ENCODE peak calls at places on chromosomes 12 and 14, in eight cellular contexts. One of them, this sample, is unnamed.

GRCh38 chr14:44339256-44339655 is 167.8 kb downstream of the FSCB start:
- DNase-seq in neural progenitor cell: no peak
- DNase-seq in colonic mucosa: no peak
- DNase-seq in AG04450: no peak
- DNase-seq in endodermal cell: no peak
- DNase-seq in esophagus squamous epithelium: no peak
- DNase-seq in endothelial cell of umbilical vein: no peak
- DNase-seq in BJ: no peak
- DNase-seq in this sample: peak; percentile 60

GRCh38 chr12:14884458-14884878 is 1.2 kb downstream of the MGP start:
- DNase-seq in BJ: peak; percentile 54
- DNase-seq in endodermal cell: no peak
- DNase-seq in endothelial cell of umbilical vein: peak; percentile 84
- DNase-seq in esophagus squamous epithelium: peak; percentile 9
- DNase-seq in colonic mucosa: peak; percentile 70
- DNase-seq in AG04450: peak; percentile 36
- DNase-seq in neural progenitor cell: no peak
- DNase-seq in this sample: peak; percentile 65

GRCh38 chr12:28998662-28999120 is 150.4 kb upstream of the FAR2 start:
- DNase-seq in endothelial cell of umbilical vein: peak; percentile 56
- DNase-seq in BJ: peak; percentile 3
- DNase-seq in AG04450: peak; percentile 1
- DNase-seq in neural progenitor cell: peak; percentile 10
- DNase-seq in colonic mucosa: no peak
- DNase-seq in esophagus squamous epithelium: no peak
- DNase-seq in endodermal cell: peak; percentile 67
- DNase-seq in this sample: peak; percentile 50

GRCh38 chr14:51333901-51334432 is 93.9 kb downstream of the TMX1 start:
- DNase-seq in endothelial cell of umbilical vein: no peak
- DNase-seq in colonic mucosa: no peak
- DNase-seq in BJ: no peak
- DNase-seq in neural progenitor cell: no peak
- DNase-seq in AG04450: no peak
- DNase-seq in esophagus squamous epithelium: no peak
- DNase-seq in endodermal cell: no peak
- DNase-seq in this sample: peak; percentile 96

GRCh38 chr14:64444984-64445845 is 20.1 kb upstream of the AKAP5 start:
- DNase-seq in endothelial cell of umbilical vein: peak; percentile 84
- DNase-seq in neural progenitor cell: no peak
- DNase-seq in colonic mucosa: no peak
- DNase-seq in esophagus squamous epithelium: no peak
- DNase-seq in BJ: no peak
- DNase-seq in AG04450: peak; percentile 42
- DNase-seq in endodermal cell: no peak
- DNase-seq in this sample: peak; percentile 36

GRCh38 chr14:75457648-75458165 is 29.9 kb downstream of the JDP2 start:
- DNase-seq in esophagus squamous epithelium: no peak
- DNase-seq in AG04450: no peak
- DNase-seq in neural progenitor cell: no peak
- DNase-seq in endodermal cell: peak; percentile 49
- DNase-seq in colonic mucosa: no peak
- DNase-seq in endothelial cell of umbilical vein: no peak
- DNase-seq in BJ: no peak
- DNase-seq in this sample: no peak

GRCh38 chr12:26789731-26790644 is 43.0 kb downstream of the ITPR2 start:
- DNase-seq in BJ: peak; percentile 24
- DNase-seq in AG04450: no peak
- DNase-seq in endodermal cell: no peak
- DNase-seq in colonic mucosa: peak; percentile 40
- DNase-seq in esophagus squamous epithelium: no peak
- DNase-seq in neural progenitor cell: no peak
- DNase-seq in endothelial cell of umbilical vein: no peak
- DNase-seq in this sample: peak; percentile 80

GRCh38 chr14:33539918-33540357 is 410.9 kb downstream of the EGLN3 start:
- DNase-seq in esophagus squamous epithelium: no peak
- DNase-seq in endothelial cell of umbilical vein: peak; percentile 76
- DNase-seq in endodermal cell: no peak
- DNase-seq in BJ: no peak
- DNase-seq in neural progenitor cell: no peak
- DNase-seq in AG04450: no peak
- DNase-seq in colonic mucosa: no peak
- DNase-seq in this sample: no peak

GRCh38 chr12:14570231-14570630 is 2.5 kb upstream of the PLBD1 start:
- DNase-seq in neural progenitor cell: no peak
- DNase-seq in esophagus squamous epithelium: no peak
- DNase-seq in endothelial cell of umbilical vein: no peak
- DNase-seq in AG04450: no peak
- DNase-seq in endodermal cell: no peak
- DNase-seq in BJ: no peak
- DNase-seq in colonic mucosa: no peak
- DNase-seq in this sample: no peak

GRCh38 chr12:117571321-117571720 is 209.9 kb upstream of the NOS1 start:
- DNase-seq in colonic mucosa: no peak
- DNase-seq in neural progenitor cell: no peak
- DNase-seq in AG04450: no peak
- DNase-seq in endodermal cell: no peak
- DNase-seq in BJ: no peak
- DNase-seq in esophagus squamous epithelium: no peak
- DNase-seq in endothelial cell of umbilical vein: no peak
- DNase-seq in this sample: no peak

GRCh38 chr14:101226603-101227425 is 323.3 kb upstream of the RTL1 start:
- DNase-seq in colonic mucosa: peak; percentile 17
- DNase-seq in BJ: no peak
- DNase-seq in endothelial cell of umbilical vein: no peak
- DNase-seq in neural progenitor cell: no peak
- DNase-seq in AG04450: no peak
- DNase-seq in esophagus squamous epithelium: no peak
- DNase-seq in endodermal cell: peak; percentile 37
- DNase-seq in this sample: no peak

GRCh38 chr14:106586098-106586704 is 1059.8 kb downstream of the TMEM121 start:
- DNase-seq in neural progenitor cell: no peak
- DNase-seq in endothelial cell of umbilical vein: no peak
- DNase-seq in esophagus squamous epithelium: no peak
- DNase-seq in BJ: no peak
- DNase-seq in AG04450: no peak
- DNase-seq in endodermal cell: peak; percentile 49
- DNase-seq in colonic mucosa: peak; percentile 51
- DNase-seq in this sample: no peak

GRCh38 chr12:42589465-42590323 is at the start of gene PRICKLE1:
- DNase-seq in BJ: no peak
- DNase-seq in neural progenitor cell: peak; percentile 81
- DNase-seq in colonic mucosa: no peak
- DNase-seq in AG04450: no peak
- DNase-seq in esophagus squamous epithelium: no peak
- DNase-seq in endodermal cell: peak; percentile 80
- DNase-seq in endothelial cell of umbilical vein: peak; percentile 69
- DNase-seq in this sample: no peak

GRCh38 chr14:47555333-47555732 is 120.1 kb downstream of the MDGA2 start:
- DNase-seq in AG04450: no peak
- DNase-seq in esophagus squamous epithelium: no peak
- DNase-seq in endodermal cell: no peak
- DNase-seq in BJ: no peak
- DNase-seq in endothelial cell of umbilical vein: no peak
- DNase-seq in colonic mucosa: no peak
- DNase-seq in neural progenitor cell: no peak
- DNase-seq in this sample: no peak

GRCh38 chr12:11731455-11731854 is 82.0 kb downstream of the ETV6 start:
- DNase-seq in colonic mucosa: no peak
- DNase-seq in esophagus squamous epithelium: no peak
- DNase-seq in BJ: no peak
- DNase-seq in neural progenitor cell: no peak
- DNase-seq in endothelial cell of umbilical vein: peak; percentile 83
- DNase-seq in endodermal cell: no peak
- DNase-seq in AG04450: no peak
- DNase-seq in this sample: peak; percentile 77

GRCh38 chr12:52232916-52233461 is at the start of gene KRT7:
- DNase-seq in BJ: no peak
- DNase-seq in colonic mucosa: no peak
- DNase-seq in neural progenitor cell: peak; percentile 63
- DNase-seq in endodermal cell: peak; percentile 85
- DNase-seq in endothelial cell of umbilical vein: peak; percentile 11
- DNase-seq in AG04450: no peak
- DNase-seq in esophagus squamous epithelium: no peak
- DNase-seq in this sample: no peak

GRCh38 chr12:79521576-79521975 is 169.2 kb downstream of the PAWR start:
- DNase-seq in endothelial cell of umbilical vein: no peak
- DNase-seq in BJ: no peak
- DNase-seq in AG04450: no peak
- DNase-seq in colonic mucosa: no peak
- DNase-seq in endodermal cell: no peak
- DNase-seq in esophagus squamous epithelium: no peak
- DNase-seq in neural progenitor cell: no peak
- DNase-seq in this sample: peak; percentile 38

GRCh38 chr14:91872517-91873470 is 5.5 kb upstream of the TC2N start:
- DNase-seq in endodermal cell: peak; percentile 46
- DNase-seq in BJ: no peak
- DNase-seq in endothelial cell of umbilical vein: peak; percentile 84
- DNase-seq in esophagus squamous epithelium: no peak
- DNase-seq in AG04450: peak; percentile 32
- DNase-seq in colonic mucosa: peak; percentile 92
- DNase-seq in neural progenitor cell: no peak
- DNase-seq in this sample: peak; percentile 89

GRCh38 chr12:67415473-67415872 is 146.3 kb downstream of the CAND1 start:
- DNase-seq in endodermal cell: peak; percentile 76
- DNase-seq in AG04450: no peak
- DNase-seq in endothelial cell of umbilical vein: no peak
- DNase-seq in neural progenitor cell: peak; percentile 65
- DNase-seq in esophagus squamous epithelium: no peak
- DNase-seq in BJ: no peak
- DNase-seq in colonic mucosa: no peak
- DNase-seq in this sample: peak; percentile 33
- TF ChIP-seq CTCF in endodermal cell: peak; percentile 76
- TF ChIP-seq CTCF in AG04450: peak; percentile 38
- TF ChIP-seq CTCF in endothelial cell of umbilical vein: no peak
- TF ChIP-seq CTCF in neural progenitor cell: peak; percentile 61
- TF ChIP-seq CTCF in esophagus squamous epithelium: no peak
- TF ChIP-seq CTCF in BJ: peak; percentile 59
- TF ChIP-seq CTCF in colonic mucosa: no peak
- TF ChIP-seq CTCF in this sample: peak; percentile 30

DNA sequence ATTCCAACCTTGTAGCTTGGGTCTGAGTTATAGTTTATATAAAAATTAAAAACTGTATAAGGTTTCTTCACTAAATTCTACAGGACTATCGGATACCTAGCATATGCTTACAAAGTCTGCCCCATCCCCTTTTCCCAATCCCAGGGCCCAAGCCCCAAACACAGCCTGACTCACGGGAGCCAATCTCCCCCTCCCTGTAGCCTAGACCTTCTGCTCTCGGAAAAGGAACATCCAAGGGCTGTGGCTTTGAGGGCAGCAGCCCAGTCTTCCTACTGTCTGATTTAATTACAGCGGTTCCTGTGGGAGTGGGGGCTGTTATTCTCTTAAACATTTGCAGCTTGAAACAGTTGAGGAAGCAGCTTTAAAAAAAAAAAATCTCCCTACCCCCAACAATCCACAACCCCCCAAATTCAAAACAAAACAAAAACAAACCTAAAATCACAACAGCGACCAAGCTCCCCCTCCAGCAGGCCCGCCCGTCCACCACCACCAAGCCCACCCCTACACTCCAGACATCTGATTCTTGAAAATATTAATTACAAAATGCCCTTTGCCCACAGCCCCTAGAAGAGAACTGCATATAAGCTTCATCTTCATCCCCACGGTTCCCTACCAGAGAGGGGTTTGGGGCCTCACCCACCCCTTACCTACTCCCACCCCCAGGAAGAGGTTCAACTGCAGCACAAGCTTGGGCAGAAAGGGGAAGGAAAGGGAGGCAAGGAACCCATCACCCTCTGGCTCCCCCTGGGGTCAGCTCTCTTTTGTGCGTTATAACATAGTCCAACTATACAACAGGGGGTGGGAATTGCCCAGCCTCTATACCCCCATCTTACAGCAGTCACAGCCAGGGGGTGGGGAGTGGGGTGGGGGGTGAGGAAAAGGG is 1.1 kb upstream of the PRKAG1 start:
- DNase-seq in esophagus squamous epithelium: no peak
- DNase-seq in BJ: no peak
- DNase-seq in neural progenitor cell: peak; percentile 38
- DNase-seq in AG04450: no peak
- DNase-seq in colonic mucosa: no peak
- DNase-seq in endodermal cell: peak; percentile 87
- DNase-seq in endothelial cell of umbilical vein: peak; percentile 47
- DNase-seq in this sample: peak; percentile 30
- H3K4me3 ChIP-seq in esophagus squamous epithelium: peak overlapping the region; percentile 95
- H3K4me3 ChIP-seq in BJ: no peak overlapping the region
- H3K4me3 ChIP-seq in neural progenitor cell: peak overlapping the region; percentile 80
- H3K4me3 ChIP-seq in AG04450: no peak overlapping the region
- H3K4me3 ChIP-seq in colonic mucosa: no peak overlapping the region
- H3K4me3 ChIP-seq in endodermal cell: peak overlapping the region; percentile 87
- H3K4me3 ChIP-seq in endothelial cell of umbilical vein: no peak overlapping the region
- H3K4me3 ChIP-seq in this sample: no peak overlapping the region

DNA sequence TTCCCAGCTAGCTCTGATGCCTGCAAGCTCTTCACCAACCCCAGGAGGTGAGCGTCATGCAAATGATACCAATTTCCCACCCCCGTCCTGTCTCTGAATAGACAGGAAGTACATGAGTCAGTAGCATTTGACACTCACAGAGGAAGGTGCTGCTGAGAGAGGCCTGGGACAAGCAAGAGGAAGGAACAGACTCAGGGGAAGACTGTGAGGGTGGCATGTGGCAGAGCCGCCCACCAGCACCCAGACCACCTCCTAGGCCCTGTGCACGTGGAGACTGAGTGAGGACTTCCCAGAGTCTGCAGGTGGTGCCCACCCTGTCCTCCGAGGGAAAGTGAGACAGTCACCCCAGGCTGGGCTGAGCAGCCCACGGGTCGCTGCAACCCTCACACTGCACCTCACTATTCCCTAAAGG is 199.5 kb upstream of the SFSWAP start:
- DNase-seq in esophagus squamous epithelium: no peak
- DNase-seq in AG04450: no peak
- DNase-seq in BJ: no peak
- DNase-seq in colonic mucosa: no peak
- DNase-seq in endothelial cell of umbilical vein: peak; percentile 12
- DNase-seq in neural progenitor cell: no peak
- DNase-seq in endodermal cell: peak; percentile 69
- DNase-seq in this sample: peak; percentile 83
- H3K27me3 ChIP-seq in esophagus squamous epithelium: no peaks in the 10 kb centered on the region
- H3K27me3 ChIP-seq in AG04450: no peaks in the 10 kb centered on the region
- H3K27me3 ChIP-seq in BJ: no peaks in the 10 kb centered on the region
- H3K27me3 ChIP-seq in colonic mucosa: no peaks in the 10 kb centered on the region
- H3K27me3 ChIP-seq in endothelial cell of umbilical vein: no peaks in the 10 kb centered on the region
- H3K27me3 ChIP-seq in neural progenitor cell: no peaks in the 10 kb centered on the region
- H3K27me3 ChIP-seq in endodermal cell: no peaks in the 10 kb centered on the region
- H3K27me3 ChIP-seq in this sample: no peaks in the 10 kb centered on the region

GRCh38 chr12:34233618-34234017 is 211.3 kb downstream of the ALG10 start:
- DNase-seq in AG04450: no peak
- DNase-seq in BJ: no peak
- DNase-seq in neural progenitor cell: no peak
- DNase-seq in esophagus squamous epithelium: no peak
- DNase-seq in endothelial cell of umbilical vein: no peak
- DNase-seq in colonic mucosa: no peak
- DNase-seq in endodermal cell: no peak
- DNase-seq in this sample: no peak

DNA sequence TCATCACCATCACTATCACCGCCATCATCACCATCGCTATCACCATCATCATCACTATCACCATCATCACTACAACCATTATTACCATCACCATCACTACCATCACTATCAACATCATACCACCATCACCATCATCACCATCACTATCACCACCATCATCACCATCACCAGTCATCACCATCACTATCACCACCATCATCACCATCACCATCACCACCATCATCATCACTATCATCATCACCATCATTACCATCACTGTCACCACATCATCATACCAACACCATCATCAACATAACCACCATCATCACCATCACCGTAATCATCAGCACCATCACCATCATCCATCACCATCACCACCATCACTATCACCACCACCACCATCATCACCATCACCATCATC is 213.8 kb downstream of the ALG10 start:
- DNase-seq in esophagus squamous epithelium: no peak
- DNase-seq in endothelial cell of umbilical vein: no peak
- DNase-seq in BJ: no peak
- DNase-seq in colonic mucosa: no peak
- DNase-seq in neural progenitor cell: no peak
- DNase-seq in AG04450: no peak
- DNase-seq in endodermal cell: no peak
- DNase-seq in this sample: no peak
- TF ChIP-seq CTCF in esophagus squamous epithelium: no peak
- TF ChIP-seq CTCF in endothelial cell of umbilical vein: no peak
- TF ChIP-seq CTCF in BJ: no peak
- TF ChIP-seq CTCF in colonic mucosa: no peak
- TF ChIP-seq CTCF in neural progenitor cell: no peak
- TF ChIP-seq CTCF in AG04450: no peak
- TF ChIP-seq CTCF in endodermal cell: no peak
- TF ChIP-seq CTCF in this sample: no peak

This sample was measured in bronchial epithelial cell.